ENCODE peak calls at places on chromosome 13, in eight cellular contexts. One of them, this sample, is unnamed.

GRCh38 chr13:22618002-22618401 is 562.8 kb upstream of the SGCG start:
- DNase-seq in adrenal gland: no peak
- DNase-seq in upper lobe of right lung: no peak
- DNase-seq in keratinocyte: no peak
- DNase-seq in thyroid gland: no peak
- DNase-seq in mucosa of descending colon: no peak
- DNase-seq in endodermal cell: no peak
- DNase-seq in SK-N-SH: no peak
- DNase-seq in this sample: no peak

GRCh38 chr13:50129923-50130685 is 114.9 kb downstream of the KCNRG start:
- DNase-seq in adrenal gland: peak; percentile 64
- DNase-seq in upper lobe of right lung: peak; percentile 71
- DNase-seq in keratinocyte: no peak
- DNase-seq in thyroid gland: no peak
- DNase-seq in mucosa of descending colon: peak; percentile 53
- DNase-seq in endodermal cell: peak; percentile 82
- DNase-seq in SK-N-SH: peak; percentile 77
- DNase-seq in this sample: no peak

GRCh38 chr13:45300190-45300985 is 40.6 kb downstream of the TPT1 start:
- DNase-seq in adrenal gland: no peak
- DNase-seq in upper lobe of right lung: no peak
- DNase-seq in keratinocyte: no peak
- DNase-seq in thyroid gland: no peak
- DNase-seq in mucosa of descending colon: no peak
- DNase-seq in endodermal cell: peak; percentile 64
- DNase-seq in SK-N-SH: no peak
- DNase-seq in this sample: no peak

GRCh38 chr13:31794452-31794851 is 55.1 kb downstream of the RXFP2 start:
- DNase-seq in adrenal gland: no peak
- DNase-seq in upper lobe of right lung: no peak
- DNase-seq in keratinocyte: no peak
- DNase-seq in thyroid gland: no peak
- DNase-seq in mucosa of descending colon: no peak
- DNase-seq in endodermal cell: no peak
- DNase-seq in SK-N-SH: no peak
- DNase-seq in this sample: no peak

GRCh38 chr13:58991826-58992477 is 1171.8 kb downstream of the DIAPH3 start:
- DNase-seq in adrenal gland: no peak
- DNase-seq in upper lobe of right lung: no peak
- DNase-seq in keratinocyte: no peak
- DNase-seq in thyroid gland: no peak
- DNase-seq in mucosa of descending colon: no peak
- DNase-seq in endodermal cell: no peak
- DNase-seq in SK-N-SH: no peak
- DNase-seq in this sample: no peak

GRCh38 chr13:32737679-32738078 is 151.4 kb downstream of the PDS5B start:
- DNase-seq in adrenal gland: no peak
- DNase-seq in upper lobe of right lung: no peak
- DNase-seq in keratinocyte: no peak
- DNase-seq in thyroid gland: no peak
- DNase-seq in mucosa of descending colon: no peak
- DNase-seq in endodermal cell: no peak
- DNase-seq in SK-N-SH: no peak
- DNase-seq in this sample: no peak

GRCh38 chr13:76879211-76879875 is 6.9 kb downstream of the KCTD12 start:
- DNase-seq in adrenal gland: peak; percentile 86
- DNase-seq in upper lobe of right lung: peak; percentile 77
- DNase-seq in keratinocyte: no peak
- DNase-seq in thyroid gland: peak; percentile 33
- DNase-seq in mucosa of descending colon: peak; percentile 62
- DNase-seq in endodermal cell: no peak
- DNase-seq in SK-N-SH: peak; percentile 34
- DNase-seq in this sample: peak; percentile 24

GRCh38 chr13:35475960-35476943 is at the start of gene MAB21L1:
- DNase-seq in adrenal gland: peak; percentile 91
- DNase-seq in upper lobe of right lung: no peak
- DNase-seq in keratinocyte: no peak
- DNase-seq in thyroid gland: no peak
- DNase-seq in mucosa of descending colon: no peak
- DNase-seq in endodermal cell: peak; percentile 68
- DNase-seq in SK-N-SH: peak; percentile 90
- DNase-seq in this sample: no peak

GRCh38 chr13:108360139-108360538 is 90.6 kb downstream of the TNFSF13B start:
- DNase-seq in adrenal gland: no peak
- DNase-seq in upper lobe of right lung: no peak
- DNase-seq in keratinocyte: no peak
- DNase-seq in thyroid gland: no peak
- DNase-seq in mucosa of descending colon: no peak
- DNase-seq in endodermal cell: no peak
- DNase-seq in SK-N-SH: no peak
- DNase-seq in this sample: no peak

GRCh38 chr13:80400834-80401450 is 60.0 kb upstream of the SPRY2 start:
- DNase-seq in adrenal gland: no peak
- DNase-seq in upper lobe of right lung: no peak
- DNase-seq in keratinocyte: no peak
- DNase-seq in thyroid gland: no peak
- DNase-seq in mucosa of descending colon: no peak
- DNase-seq in endodermal cell: no peak
- DNase-seq in SK-N-SH: no peak
- DNase-seq in this sample: no peak

GRCh38 chr13:78298657-78299056 is 304.7 kb downstream of the POU4F1 start:
- DNase-seq in adrenal gland: no peak
- DNase-seq in upper lobe of right lung: no peak
- DNase-seq in keratinocyte: no peak
- DNase-seq in thyroid gland: no peak
- DNase-seq in mucosa of descending colon: no peak
- DNase-seq in endodermal cell: no peak
- DNase-seq in SK-N-SH: no peak
- DNase-seq in this sample: no peak

GRCh38 chr13:26992951-26993490 is 178.6 kb downstream of the USP12 start:
- DNase-seq in adrenal gland: no peak
- DNase-seq in upper lobe of right lung: no peak
- DNase-seq in keratinocyte: no peak
- DNase-seq in thyroid gland: no peak
- DNase-seq in mucosa of descending colon: no peak
- DNase-seq in endodermal cell: no peak
- DNase-seq in SK-N-SH: no peak
- DNase-seq in this sample: no peak

GRCh38 chr13:43959291-43959690 is 79.6 kb downstream of the LACC1 start:
- DNase-seq in adrenal gland: no peak
- DNase-seq in upper lobe of right lung: no peak
- DNase-seq in keratinocyte: no peak
- DNase-seq in thyroid gland: no peak
- DNase-seq in mucosa of descending colon: no peak
- DNase-seq in endodermal cell: no peak
- DNase-seq in SK-N-SH: no peak
- DNase-seq in this sample: no peak

GRCh38 chr13:24185591-24186232 is 25.2 kb downstream of the SPATA13 start:
- DNase-seq in adrenal gland: no peak
- DNase-seq in upper lobe of right lung: no peak
- DNase-seq in keratinocyte: no peak
- DNase-seq in thyroid gland: no peak
- DNase-seq in mucosa of descending colon: no peak
- DNase-seq in endodermal cell: no peak
- DNase-seq in SK-N-SH: no peak
- DNase-seq in this sample: no peak

GRCh38 chr13:95948646-95949045 is 104.6 kb downstream of the UGGT2 start:
- DNase-seq in adrenal gland: no peak
- DNase-seq in upper lobe of right lung: no peak
- DNase-seq in keratinocyte: no peak
- DNase-seq in thyroid gland: no peak
- DNase-seq in mucosa of descending colon: no peak
- DNase-seq in endodermal cell: no peak
- DNase-seq in SK-N-SH: no peak
- DNase-seq in this sample: no peak

GRCh38 chr13:74040200-74040599 is 94.0 kb downstream of the KLF12 start:
- DNase-seq in adrenal gland: peak; percentile 62
- DNase-seq in upper lobe of right lung: no peak
- DNase-seq in keratinocyte: no peak
- DNase-seq in thyroid gland: peak; percentile 32
- DNase-seq in mucosa of descending colon: no peak
- DNase-seq in endodermal cell: peak; percentile 95
- DNase-seq in SK-N-SH: peak; percentile 55
- DNase-seq in this sample: peak; percentile 47

GRCh38 chr13:74444161-74444571 is 310.0 kb upstream of the KLF12 start:
- DNase-seq in adrenal gland: no peak
- DNase-seq in upper lobe of right lung: no peak
- DNase-seq in keratinocyte: no peak
- DNase-seq in thyroid gland: no peak
- DNase-seq in mucosa of descending colon: no peak
- DNase-seq in endodermal cell: no peak
- DNase-seq in SK-N-SH: no peak
- DNase-seq in this sample: no peak

GRCh38 chr13:41639237-41639904 is 182.0 kb downstream of the RGCC start:
- DNase-seq in adrenal gland: no peak
- DNase-seq in upper lobe of right lung: no peak
- DNase-seq in keratinocyte: no peak
- DNase-seq in thyroid gland: no peak
- DNase-seq in mucosa of descending colon: no peak
- DNase-seq in endodermal cell: no peak
- DNase-seq in SK-N-SH: no peak
- DNase-seq in this sample: no peak

GRCh38 chr13:109868583-109869311 is 82.4 kb upstream of the IRS2 start:
- DNase-seq in adrenal gland: no peak
- DNase-seq in upper lobe of right lung: no peak
- DNase-seq in keratinocyte: no peak
- DNase-seq in thyroid gland: no peak
- DNase-seq in mucosa of descending colon: no peak
- DNase-seq in endodermal cell: no peak
- DNase-seq in SK-N-SH: no peak
- DNase-seq in this sample: no peak

GRCh38 chr13:109871018-109871370 is 84.6 kb upstream of the IRS2 start:
- DNase-seq in adrenal gland: no peak
- DNase-seq in upper lobe of right lung: no peak
- DNase-seq in keratinocyte: no peak
- DNase-seq in thyroid gland: no peak
- DNase-seq in mucosa of descending colon: no peak
- DNase-seq in endodermal cell: no peak
- DNase-seq in SK-N-SH: no peak
- DNase-seq in this sample: no peak

GRCh38 chr13:109869312-109870237 is 83.2 kb upstream of the IRS2 start:
- DNase-seq in adrenal gland: peak; percentile 97
- DNase-seq in upper lobe of right lung: peak; percentile 86
- DNase-seq in keratinocyte: no peak
- DNase-seq in thyroid gland: peak; percentile 90
- DNase-seq in mucosa of descending colon: peak; percentile 75
- DNase-seq in endodermal cell: peak; percentile 63
- DNase-seq in SK-N-SH: peak; percentile 86
- DNase-seq in this sample: peak; percentile 89

GRCh38 chr13:109872864-109873263 is 86.5 kb upstream of the IRS2 start:
- DNase-seq in adrenal gland: no peak
- DNase-seq in upper lobe of right lung: no peak
- DNase-seq in keratinocyte: no peak
- DNase-seq in thyroid gland: no peak
- DNase-seq in mucosa of descending colon: no peak
- DNase-seq in endodermal cell: peak; percentile 20
- DNase-seq in SK-N-SH: no peak
- DNase-seq in this sample: no peak

DNA sequence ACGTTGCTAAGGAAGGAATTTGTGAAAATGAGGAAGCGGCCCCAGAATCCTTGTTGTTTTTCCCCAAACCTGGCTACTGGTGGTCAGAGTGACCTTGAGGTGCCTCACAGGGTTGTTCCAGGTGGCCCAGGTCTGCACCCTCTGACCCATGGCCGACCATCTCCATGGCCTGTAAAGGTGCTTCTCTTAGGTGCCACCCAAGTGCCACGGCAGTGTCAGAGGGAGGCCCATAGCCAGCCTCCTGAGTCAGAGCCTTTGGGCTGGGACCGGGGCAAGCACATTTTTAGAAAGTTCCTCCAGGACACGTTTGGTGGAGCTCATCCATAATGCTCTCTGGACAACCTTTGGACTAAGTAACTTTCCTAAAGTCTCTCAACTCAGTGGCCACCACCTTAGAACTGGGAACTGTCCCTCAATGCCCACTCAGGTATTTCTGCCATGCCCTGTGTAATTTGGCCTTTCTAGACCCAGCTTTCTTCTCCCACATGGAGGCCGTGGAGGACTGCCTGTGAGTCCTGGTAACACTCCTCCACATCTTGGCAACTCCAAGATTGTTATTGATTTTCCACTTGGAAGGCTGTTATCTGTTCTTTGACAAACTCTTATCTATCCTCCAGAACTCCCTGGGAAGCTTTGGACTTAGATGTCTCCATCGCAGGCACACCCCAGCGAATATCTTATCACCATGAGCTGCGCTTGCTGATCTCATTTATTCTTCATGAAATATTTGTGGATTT is 84.1 kb upstream of the IRS2 start:
- DNase-seq in adrenal gland: no peak
- DNase-seq in upper lobe of right lung: no peak
- DNase-seq in keratinocyte: no peak
- DNase-seq in thyroid gland: no peak
- DNase-seq in mucosa of descending colon: no peak
- DNase-seq in endodermal cell: peak; percentile 29
- DNase-seq in SK-N-SH: no peak
- DNase-seq in this sample: no peak
- H3K4me3 ChIP-seq in adrenal gland: no peak overlapping the region
- H3K4me3 ChIP-seq in upper lobe of right lung: peak overlapping the region; percentile 42
- H3K4me3 ChIP-seq in keratinocyte: no peak overlapping the region
- H3K4me3 ChIP-seq in thyroid gland: no peak overlapping the region
- H3K4me3 ChIP-seq in mucosa of descending colon: no peak overlapping the region
- H3K4me3 ChIP-seq in endodermal cell: no peak overlapping the region
- H3K4me3 ChIP-seq in SK-N-SH: no peak overlapping the region
- H3K4me3 ChIP-seq in this sample: no peak overlapping the region

GRCh38 chr13:51781246-51782022 is 22.5 kb downstream of the DHRS12 start:
- DNase-seq in adrenal gland: no peak
- DNase-seq in upper lobe of right lung: no peak
- DNase-seq in keratinocyte: no peak
- DNase-seq in thyroid gland: peak; percentile 47
- DNase-seq in mucosa of descending colon: no peak
- DNase-seq in endodermal cell: peak; percentile 79
- DNase-seq in SK-N-SH: peak; percentile 63
- DNase-seq in this sample: peak; percentile 82
- TF ChIP-seq CTCF in adrenal gland: no peak
- TF ChIP-seq CTCF in upper lobe of right lung: peak; percentile 33
- TF ChIP-seq CTCF in keratinocyte: peak; percentile 64
- TF ChIP-seq CTCF in thyroid gland: peak; percentile 37
- TF ChIP-seq CTCF in mucosa of descending colon: no peak
- TF ChIP-seq CTCF in endodermal cell: peak; percentile 73
- TF ChIP-seq CTCF in SK-N-SH: peak; percentile 49
- TF ChIP-seq CTCF in this sample: peak; percentile 52

DNA sequence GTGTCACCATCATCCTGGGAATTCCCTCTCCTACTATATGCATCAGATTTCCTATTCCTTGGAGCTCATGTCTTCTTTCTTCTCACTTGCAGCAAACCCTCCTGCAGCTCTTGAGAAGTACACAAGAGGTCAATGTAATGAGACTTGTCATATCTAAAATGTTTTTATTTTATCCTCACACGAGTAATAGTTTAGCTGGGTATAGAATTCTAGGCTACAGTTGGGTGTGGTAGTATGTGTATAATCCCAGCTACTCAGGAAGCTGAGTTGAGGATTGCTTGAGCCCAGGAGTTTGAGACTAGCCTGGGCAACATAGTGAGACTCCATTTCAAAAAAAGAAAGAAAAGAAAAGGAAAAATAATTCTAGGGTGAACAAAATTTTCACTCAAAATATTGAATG is 24.4 kb downstream of the EEF1AKMT1 start:
- DNase-seq in adrenal gland: no peak
- DNase-seq in upper lobe of right lung: no peak
- DNase-seq in keratinocyte: no peak
- DNase-seq in thyroid gland: no peak
- DNase-seq in mucosa of descending colon: no peak
- DNase-seq in endodermal cell: no peak
- DNase-seq in SK-N-SH: no peak
- DNase-seq in this sample: no peak
- H3K9me3 ChIP-seq in adrenal gland: peaks cover 9% of the 10 kb centered on the region
- H3K9me3 ChIP-seq in upper lobe of right lung: peaks cover 14% of the 10 kb centered on the region
- H3K9me3 ChIP-seq in keratinocyte: peaks cover 2% of the 10 kb centered on the region
- H3K9me3 ChIP-seq in thyroid gland: no peaks in the 10 kb centered on the region
- H3K9me3 ChIP-seq in mucosa of descending colon: peaks cover 33% of the 10 kb centered on the region
- H3K9me3 ChIP-seq in endodermal cell: peaks cover 46% of the 10 kb centered on the region
- H3K9me3 ChIP-seq in SK-N-SH: peaks cover 7% of the 10 kb centered on the region
- H3K9me3 ChIP-seq in this sample: no peaks in the 10 kb centered on the region

GRCh38 chr13:67353891-67354459 is 123.8 kb upstream of the PCDH9 start:
- DNase-seq in adrenal gland: no peak
- DNase-seq in upper lobe of right lung: no peak
- DNase-seq in keratinocyte: no peak
- DNase-seq in thyroid gland: no peak
- DNase-seq in mucosa of descending colon: no peak
- DNase-seq in endodermal cell: no peak
- DNase-seq in SK-N-SH: no peak
- DNase-seq in this sample: no peak
- H3K4me3 ChIP-seq in adrenal gland: no peak overlapping the region
- H3K4me3 ChIP-seq in upper lobe of right lung: no peak overlapping the region
- H3K4me3 ChIP-seq in keratinocyte: no peak overlapping the region
- H3K4me3 ChIP-seq in thyroid gland: no peak overlapping the region
- H3K4me3 ChIP-seq in mucosa of descending colon: no peak overlapping the region
- H3K4me3 ChIP-seq in endodermal cell: no peak overlapping the region
- H3K4me3 ChIP-seq in SK-N-SH: no peak overlapping the region
- H3K4me3 ChIP-seq in this sample: no peak overlapping the region